ENCODE peak calls at places on chromosome 10, in nine cellular contexts. One of them, this sample, is unnamed.

GRCh38 chr10:61890430-61890829 is 11.1 kb upstream of the ARID5B start:
- DNase-seq in iris pigment epithelial cell: peak; percentile 57
- DNase-seq in activated CD4-positive, alpha-beta T cell treated with anti-CD3 and anti-CD28 coated beads, Interleukin-2, amount 50 U/mL, for 24 hours: no peak
- DNase-seq in AG10803: peak; percentile 56
- DNase-seq in SK-N-DZ: no peak
- DNase-seq in midbrain: no peak
- DNase-seq in HS-5: no peak
- DNase-seq in activated CD8-positive, alpha-beta T cell treated with anti-CD3 and anti-CD28 coated beads for 36 hours: no peak
- DNase-seq in AG04449: no peak
- DNase-seq in this sample: no peak

GRCh38 chr10:23192741-23193434 is 776 bp downstream of the PTF1A start:
- DNase-seq in HS-5: no peak
- DNase-seq in iris pigment epithelial cell: no peak
- DNase-seq in midbrain: no peak
- DNase-seq in SK-N-DZ: no peak
- DNase-seq in activated CD8-positive, alpha-beta T cell treated with anti-CD3 and anti-CD28 coated beads for 36 hours: no peak
- DNase-seq in AG10803: no peak
- DNase-seq in activated CD4-positive, alpha-beta T cell treated with anti-CD3 and anti-CD28 coated beads, Interleukin-2, amount 50 U/mL, for 24 hours: no peak
- DNase-seq in AG04449: no peak
- DNase-seq in this sample: no peak

GRCh38 chr10:84331091-84331490 is 2.7 kb downstream of the CCSER2 start:
- DNase-seq in iris pigment epithelial cell: no peak
- DNase-seq in activated CD4-positive, alpha-beta T cell treated with anti-CD3 and anti-CD28 coated beads, Interleukin-2, amount 50 U/mL, for 24 hours: no peak
- DNase-seq in activated CD8-positive, alpha-beta T cell treated with anti-CD3 and anti-CD28 coated beads for 36 hours: no peak
- DNase-seq in AG10803: no peak
- DNase-seq in AG04449: no peak
- DNase-seq in SK-N-DZ: no peak
- DNase-seq in HS-5: no peak
- DNase-seq in midbrain: no peak
- DNase-seq in this sample: no peak

GRCh38 chr10:32332299-32332750 is 14.6 kb downstream of the EPC1 start:
- DNase-seq in activated CD8-positive, alpha-beta T cell treated with anti-CD3 and anti-CD28 coated beads for 36 hours: peak; percentile 91
- DNase-seq in iris pigment epithelial cell: peak; percentile 30
- DNase-seq in activated CD4-positive, alpha-beta T cell treated with anti-CD3 and anti-CD28 coated beads, Interleukin-2, amount 50 U/mL, for 24 hours: peak; percentile 44
- DNase-seq in midbrain: no peak
- DNase-seq in SK-N-DZ: no peak
- DNase-seq in AG10803: no peak
- DNase-seq in AG04449: no peak
- DNase-seq in HS-5: no peak
- DNase-seq in this sample: peak; percentile 56

GRCh38 chr10:14009315-14010082 is 321.2 kb downstream of the FRMD4A start:
- DNase-seq in activated CD8-positive, alpha-beta T cell treated with anti-CD3 and anti-CD28 coated beads for 36 hours: peak; percentile 83
- DNase-seq in midbrain: no peak
- DNase-seq in SK-N-DZ: no peak
- DNase-seq in AG10803: peak; percentile 88
- DNase-seq in iris pigment epithelial cell: peak; percentile 76
- DNase-seq in AG04449: peak; percentile 52
- DNase-seq in HS-5: no peak
- DNase-seq in activated CD4-positive, alpha-beta T cell treated with anti-CD3 and anti-CD28 coated beads, Interleukin-2, amount 50 U/mL, for 24 hours: peak; percentile 40
- DNase-seq in this sample: peak; percentile 84

GRCh38 chr10:108204528-108205313 is 1040.2 kb upstream of the SORCS1 start:
- DNase-seq in SK-N-DZ: peak; percentile 74
- DNase-seq in iris pigment epithelial cell: no peak
- DNase-seq in AG10803: peak; percentile 45
- DNase-seq in activated CD4-positive, alpha-beta T cell treated with anti-CD3 and anti-CD28 coated beads, Interleukin-2, amount 50 U/mL, for 24 hours: no peak
- DNase-seq in AG04449: no peak
- DNase-seq in midbrain: no peak
- DNase-seq in HS-5: no peak
- DNase-seq in activated CD8-positive, alpha-beta T cell treated with anti-CD3 and anti-CD28 coated beads for 36 hours: peak; percentile 2
- DNase-seq in this sample: peak; percentile 47

GRCh38 chr10:80504158-80504811 is 33.4 kb upstream of the SH2D4B start:
- DNase-seq in iris pigment epithelial cell: no peak
- DNase-seq in midbrain: no peak
- DNase-seq in activated CD4-positive, alpha-beta T cell treated with anti-CD3 and anti-CD28 coated beads, Interleukin-2, amount 50 U/mL, for 24 hours: no peak
- DNase-seq in activated CD8-positive, alpha-beta T cell treated with anti-CD3 and anti-CD28 coated beads for 36 hours: no peak
- DNase-seq in AG04449: no peak
- DNase-seq in HS-5: no peak
- DNase-seq in SK-N-DZ: no peak
- DNase-seq in AG10803: no peak
- DNase-seq in this sample: no peak

GRCh38 chr10:83212632-83213349 is 926.5 kb upstream of the GHITM start:
- DNase-seq in activated CD4-positive, alpha-beta T cell treated with anti-CD3 and anti-CD28 coated beads, Interleukin-2, amount 50 U/mL, for 24 hours: no peak
- DNase-seq in SK-N-DZ: no peak
- DNase-seq in midbrain: no peak
- DNase-seq in activated CD8-positive, alpha-beta T cell treated with anti-CD3 and anti-CD28 coated beads for 36 hours: no peak
- DNase-seq in HS-5: peak; percentile 64
- DNase-seq in AG10803: peak; percentile 72
- DNase-seq in AG04449: no peak
- DNase-seq in iris pigment epithelial cell: no peak
- DNase-seq in this sample: peak; percentile 40

GRCh38 chr10:103062854-103063642 is 130.0 kb downstream of the NT5C2 start:
- DNase-seq in AG10803: no peak
- DNase-seq in SK-N-DZ: no peak
- DNase-seq in iris pigment epithelial cell: no peak
- DNase-seq in HS-5: no peak
- DNase-seq in activated CD4-positive, alpha-beta T cell treated with anti-CD3 and anti-CD28 coated beads, Interleukin-2, amount 50 U/mL, for 24 hours: no peak
- DNase-seq in midbrain: peak; percentile 70
- DNase-seq in AG04449: no peak
- DNase-seq in activated CD8-positive, alpha-beta T cell treated with anti-CD3 and anti-CD28 coated beads for 36 hours: no peak
- DNase-seq in this sample: no peak

GRCh38 chr10:102347236-102347828 is 48.2 kb upstream of the NFKB2 start:
- DNase-seq in AG04449: no peak
- DNase-seq in HS-5: no peak
- DNase-seq in SK-N-DZ: peak; percentile 38
- DNase-seq in activated CD8-positive, alpha-beta T cell treated with anti-CD3 and anti-CD28 coated beads for 36 hours: peak; percentile 43
- DNase-seq in iris pigment epithelial cell: peak; percentile 48
- DNase-seq in midbrain: no peak
- DNase-seq in AG10803: peak; percentile 42
- DNase-seq in activated CD4-positive, alpha-beta T cell treated with anti-CD3 and anti-CD28 coated beads, Interleukin-2, amount 50 U/mL, for 24 hours: no peak
- DNase-seq in this sample: peak; percentile 53

GRCh38 chr10:123852411-123852951 is 39.1 kb downstream of the CPXM2 start:
- DNase-seq in activated CD8-positive, alpha-beta T cell treated with anti-CD3 and anti-CD28 coated beads for 36 hours: no peak
- DNase-seq in AG04449: no peak
- DNase-seq in AG10803: no peak
- DNase-seq in midbrain: no peak
- DNase-seq in activated CD4-positive, alpha-beta T cell treated with anti-CD3 and anti-CD28 coated beads, Interleukin-2, amount 50 U/mL, for 24 hours: no peak
- DNase-seq in SK-N-DZ: no peak
- DNase-seq in HS-5: no peak
- DNase-seq in iris pigment epithelial cell: no peak
- DNase-seq in this sample: no peak

GRCh38 chr10:119103687-119104652 is at the start of gene DENND10:
- DNase-seq in iris pigment epithelial cell: peak; percentile 83
- DNase-seq in AG04449: no peak
- DNase-seq in SK-N-DZ: peak; percentile 72
- DNase-seq in AG10803: peak; percentile 76
- DNase-seq in HS-5: no peak
- DNase-seq in activated CD8-positive, alpha-beta T cell treated with anti-CD3 and anti-CD28 coated beads for 36 hours: peak; percentile 83
- DNase-seq in activated CD4-positive, alpha-beta T cell treated with anti-CD3 and anti-CD28 coated beads, Interleukin-2, amount 50 U/mL, for 24 hours: peak; percentile 51
- DNase-seq in midbrain: peak; percentile 86
- DNase-seq in this sample: peak; percentile 68

GRCh38 chr10:12707461-12708185 is 293.9 kb downstream of the CCDC3 start:
- DNase-seq in SK-N-DZ: peak; percentile 52
- DNase-seq in activated CD4-positive, alpha-beta T cell treated with anti-CD3 and anti-CD28 coated beads, Interleukin-2, amount 50 U/mL, for 24 hours: no peak
- DNase-seq in HS-5: peak; percentile 63
- DNase-seq in midbrain: no peak
- DNase-seq in AG04449: peak; percentile 93
- DNase-seq in AG10803: peak; percentile 89
- DNase-seq in activated CD8-positive, alpha-beta T cell treated with anti-CD3 and anti-CD28 coated beads for 36 hours: peak; percentile 68
- DNase-seq in iris pigment epithelial cell: peak; percentile 96
- DNase-seq in this sample: peak; percentile 90

GRCh38 chr10:28910960-28911359 is 233.6 kb downstream of the BAMBI start:
- DNase-seq in AG04449: peak; percentile 33
- DNase-seq in iris pigment epithelial cell: peak; percentile 28
- DNase-seq in HS-5: peak; percentile 32
- DNase-seq in AG10803: peak; percentile 59
- DNase-seq in activated CD8-positive, alpha-beta T cell treated with anti-CD3 and anti-CD28 coated beads for 36 hours: no peak
- DNase-seq in midbrain: no peak
- DNase-seq in activated CD4-positive, alpha-beta T cell treated with anti-CD3 and anti-CD28 coated beads, Interleukin-2, amount 50 U/mL, for 24 hours: no peak
- DNase-seq in SK-N-DZ: no peak
- DNase-seq in this sample: peak; percentile 50

GRCh38 chr10:11292576-11293302 is 275.1 kb downstream of the CELF2 start:
- DNase-seq in iris pigment epithelial cell: no peak
- DNase-seq in SK-N-DZ: no peak
- DNase-seq in AG10803: no peak
- DNase-seq in AG04449: no peak
- DNase-seq in midbrain: no peak
- DNase-seq in activated CD8-positive, alpha-beta T cell treated with anti-CD3 and anti-CD28 coated beads for 36 hours: no peak
- DNase-seq in HS-5: no peak
- DNase-seq in activated CD4-positive, alpha-beta T cell treated with anti-CD3 and anti-CD28 coated beads, Interleukin-2, amount 50 U/mL, for 24 hours: no peak
- DNase-seq in this sample: no peak

GRCh38 chr10:118504044-118504944 is 91.2 kb downstream of the PRLHR start:
- DNase-seq in HS-5: peak; percentile 78
- DNase-seq in activated CD8-positive, alpha-beta T cell treated with anti-CD3 and anti-CD28 coated beads for 36 hours: no peak
- DNase-seq in midbrain: no peak
- DNase-seq in AG04449: no peak
- DNase-seq in SK-N-DZ: no peak
- DNase-seq in activated CD4-positive, alpha-beta T cell treated with anti-CD3 and anti-CD28 coated beads, Interleukin-2, amount 50 U/mL, for 24 hours: no peak
- DNase-seq in iris pigment epithelial cell: peak; percentile 63
- DNase-seq in AG10803: peak; percentile 85
- DNase-seq in this sample: peak; percentile 88

GRCh38 chr10:96457341-96457740 is 56.4 kb downstream of the TLL2 start:
- DNase-seq in activated CD8-positive, alpha-beta T cell treated with anti-CD3 and anti-CD28 coated beads for 36 hours: no peak
- DNase-seq in AG10803: no peak
- DNase-seq in SK-N-DZ: no peak
- DNase-seq in iris pigment epithelial cell: no peak
- DNase-seq in HS-5: no peak
- DNase-seq in midbrain: no peak
- DNase-seq in activated CD4-positive, alpha-beta T cell treated with anti-CD3 and anti-CD28 coated beads, Interleukin-2, amount 50 U/mL, for 24 hours: no peak
- DNase-seq in AG04449: no peak
- DNase-seq in this sample: no peak

GRCh38 chr10:11204355-11204879 is 186.7 kb downstream of the CELF2 start:
- DNase-seq in AG10803: no peak
- DNase-seq in AG04449: no peak
- DNase-seq in HS-5: no peak
- DNase-seq in activated CD4-positive, alpha-beta T cell treated with anti-CD3 and anti-CD28 coated beads, Interleukin-2, amount 50 U/mL, for 24 hours: no peak
- DNase-seq in activated CD8-positive, alpha-beta T cell treated with anti-CD3 and anti-CD28 coated beads for 36 hours: no peak
- DNase-seq in midbrain: no peak
- DNase-seq in iris pigment epithelial cell: no peak
- DNase-seq in SK-N-DZ: no peak
- DNase-seq in this sample: no peak

GRCh38 chr10:14507156-14507555 is 176.4 kb upstream of the FRMD4A start:
- DNase-seq in midbrain: no peak
- DNase-seq in HS-5: no peak
- DNase-seq in AG10803: no peak
- DNase-seq in iris pigment epithelial cell: no peak
- DNase-seq in AG04449: no peak
- DNase-seq in activated CD8-positive, alpha-beta T cell treated with anti-CD3 and anti-CD28 coated beads for 36 hours: peak; percentile 40
- DNase-seq in SK-N-DZ: no peak
- DNase-seq in activated CD4-positive, alpha-beta T cell treated with anti-CD3 and anti-CD28 coated beads, Interleukin-2, amount 50 U/mL, for 24 hours: no peak
- DNase-seq in this sample: no peak

GRCh38 chr10:34816067-34817002 is 1.2 kb upstream of the PARD3 start:
- DNase-seq in AG10803: peak; percentile 37
- DNase-seq in AG04449: no peak
- DNase-seq in midbrain: no peak
- DNase-seq in HS-5: no peak
- DNase-seq in SK-N-DZ: peak; percentile 46
- DNase-seq in iris pigment epithelial cell: peak; percentile 56
- DNase-seq in activated CD8-positive, alpha-beta T cell treated with anti-CD3 and anti-CD28 coated beads for 36 hours: peak; percentile 7
- DNase-seq in activated CD4-positive, alpha-beta T cell treated with anti-CD3 and anti-CD28 coated beads, Interleukin-2, amount 50 U/mL, for 24 hours: no peak
- DNase-seq in this sample: peak; percentile 39

GRCh38 chr10:111993321-111993720 is 190.2 kb downstream of the GPAM start:
- DNase-seq in midbrain: no peak
- DNase-seq in activated CD4-positive, alpha-beta T cell treated with anti-CD3 and anti-CD28 coated beads, Interleukin-2, amount 50 U/mL, for 24 hours: no peak
- DNase-seq in SK-N-DZ: no peak
- DNase-seq in HS-5: no peak
- DNase-seq in AG10803: no peak
- DNase-seq in iris pigment epithelial cell: no peak
- DNase-seq in AG04449: no peak
- DNase-seq in activated CD8-positive, alpha-beta T cell treated with anti-CD3 and anti-CD28 coated beads for 36 hours: no peak
- DNase-seq in this sample: no peak

GRCh38 chr10:30786131-30786530 is 156.6 kb upstream of the LYZL2 start:
- DNase-seq in activated CD8-positive, alpha-beta T cell treated with anti-CD3 and anti-CD28 coated beads for 36 hours: no peak
- DNase-seq in activated CD4-positive, alpha-beta T cell treated with anti-CD3 and anti-CD28 coated beads, Interleukin-2, amount 50 U/mL, for 24 hours: no peak
- DNase-seq in AG10803: peak; percentile 54
- DNase-seq in SK-N-DZ: no peak
- DNase-seq in AG04449: no peak
- DNase-seq in HS-5: no peak
- DNase-seq in midbrain: no peak
- DNase-seq in iris pigment epithelial cell: peak; percentile 35
- DNase-seq in this sample: peak; percentile 84

GRCh38 chr10:28411136-28411460 is 108.2 kb upstream of the MPP7 start:
- DNase-seq in SK-N-DZ: no peak
- DNase-seq in midbrain: no peak
- DNase-seq in HS-5: no peak
- DNase-seq in AG04449: no peak
- DNase-seq in AG10803: no peak
- DNase-seq in activated CD8-positive, alpha-beta T cell treated with anti-CD3 and anti-CD28 coated beads for 36 hours: no peak
- DNase-seq in activated CD4-positive, alpha-beta T cell treated with anti-CD3 and anti-CD28 coated beads, Interleukin-2, amount 50 U/mL, for 24 hours: no peak
- DNase-seq in iris pigment epithelial cell: no peak
- DNase-seq in this sample: no peak

GRCh38 chr10:3969876-3970666 is 185.1 kb upstream of the KLF6 start:
- DNase-seq in AG04449: no peak
- DNase-seq in activated CD4-positive, alpha-beta T cell treated with anti-CD3 and anti-CD28 coated beads, Interleukin-2, amount 50 U/mL, for 24 hours: no peak
- DNase-seq in HS-5: no peak
- DNase-seq in activated CD8-positive, alpha-beta T cell treated with anti-CD3 and anti-CD28 coated beads for 36 hours: no peak
- DNase-seq in midbrain: no peak
- DNase-seq in AG10803: no peak
- DNase-seq in iris pigment epithelial cell: peak; percentile 50
- DNase-seq in SK-N-DZ: no peak
- DNase-seq in this sample: no peak

GRCh38 chr10:7956508-7956907 is 98.0 kb upstream of the GATA3 start:
- DNase-seq in iris pigment epithelial cell: peak; percentile 84
- DNase-seq in activated CD4-positive, alpha-beta T cell treated with anti-CD3 and anti-CD28 coated beads, Interleukin-2, amount 50 U/mL, for 24 hours: no peak
- DNase-seq in midbrain: no peak
- DNase-seq in SK-N-DZ: no peak
- DNase-seq in activated CD8-positive, alpha-beta T cell treated with anti-CD3 and anti-CD28 coated beads for 36 hours: no peak
- DNase-seq in AG10803: peak; percentile 86
- DNase-seq in AG04449: peak; percentile 44
- DNase-seq in HS-5: peak; percentile 22
- DNase-seq in this sample: peak; percentile 81

GRCh38 chr10:108544500-108545120 is 1378.7 kb downstream of the XPNPEP1 start:
- DNase-seq in activated CD4-positive, alpha-beta T cell treated with anti-CD3 and anti-CD28 coated beads, Interleukin-2, amount 50 U/mL, for 24 hours: no peak
- DNase-seq in AG10803: peak; percentile 61
- DNase-seq in HS-5: peak; percentile 34
- DNase-seq in midbrain: peak; percentile 50
- DNase-seq in AG04449: no peak
- DNase-seq in iris pigment epithelial cell: peak; percentile 47
- DNase-seq in SK-N-DZ: peak; percentile 77
- DNase-seq in activated CD8-positive, alpha-beta T cell treated with anti-CD3 and anti-CD28 coated beads for 36 hours: peak; percentile 56
- DNase-seq in this sample: peak; percentile 70

This sample was measured in fibroblast of mammary gland.